ENCODE peak calls at places on chromosome 15, in nine cellular contexts. One of them, this sample, is unnamed.

GRCh38 chr15:97504031-97504430 is 456.5 kb upstream of the ARRDC4 start:
- DNase-seq in GM06990: no peak
- DNase-seq in cardiac fibroblast: peak; percentile 90
- DNase-seq in epithelial cell of esophagus: peak; percentile 92
- DNase-seq in A673: peak; percentile 80
- DNase-seq in transverse colon: no peak
- DNase-seq in tibial nerve: no peak
- DNase-seq in AG10803: no peak
- DNase-seq in psoas muscle: no peak
- DNase-seq in this sample: peak; percentile 80

GRCh38 chr15:39100106-39100505 is 480.8 kb upstream of the THBS1 start:
- DNase-seq in GM06990: no peak
- DNase-seq in cardiac fibroblast: no peak
- DNase-seq in epithelial cell of esophagus: no peak
- DNase-seq in A673: no peak
- DNase-seq in transverse colon: no peak
- DNase-seq in tibial nerve: no peak
- DNase-seq in AG10803: no peak
- DNase-seq in psoas muscle: no peak
- DNase-seq in this sample: no peak

GRCh38 chr15:85026304-85027032 is 44.8 kb downstream of the PDE8A start:
- DNase-seq in GM06990: no peak
- DNase-seq in cardiac fibroblast: peak; percentile 25
- DNase-seq in epithelial cell of esophagus: no peak
- DNase-seq in A673: no peak
- DNase-seq in transverse colon: no peak
- DNase-seq in tibial nerve: no peak
- DNase-seq in AG10803: peak; percentile 27
- DNase-seq in psoas muscle: no peak
- DNase-seq in this sample: no peak

GRCh38 chr15:48049736-48050135 is 71.1 kb upstream of the SLC24A5 start:
- DNase-seq in GM06990: no peak
- DNase-seq in cardiac fibroblast: no peak
- DNase-seq in epithelial cell of esophagus: peak; percentile 33
- DNase-seq in A673: no peak
- DNase-seq in transverse colon: no peak
- DNase-seq in tibial nerve: no peak
- DNase-seq in AG10803: no peak
- DNase-seq in psoas muscle: no peak
- DNase-seq in this sample: no peak

GRCh38 chr15:68650901-68651709 is 72.3 kb downstream of the CORO2B start:
- DNase-seq in GM06990: peak; percentile 29
- DNase-seq in cardiac fibroblast: no peak
- DNase-seq in epithelial cell of esophagus: peak; percentile 54
- DNase-seq in A673: peak; percentile 57
- DNase-seq in transverse colon: peak; percentile 72
- DNase-seq in tibial nerve: peak; percentile 31
- DNase-seq in AG10803: no peak
- DNase-seq in psoas muscle: peak; percentile 73
- DNase-seq in this sample: no peak

GRCh38 chr15:81327526-81327925 is 3.6 kb upstream of the STARD5 start:
- DNase-seq in GM06990: no peak
- DNase-seq in cardiac fibroblast: peak; percentile 90
- DNase-seq in epithelial cell of esophagus: no peak
- DNase-seq in A673: no peak
- DNase-seq in transverse colon: no peak
- DNase-seq in tibial nerve: no peak
- DNase-seq in AG10803: peak; percentile 87
- DNase-seq in psoas muscle: no peak
- DNase-seq in this sample: peak; percentile 91

GRCh38 chr15:25180606-25181289 is 226.0 kb downstream of the SNRPN start:
- DNase-seq in GM06990: no peak
- DNase-seq in cardiac fibroblast: no peak
- DNase-seq in epithelial cell of esophagus: no peak
- DNase-seq in A673: no peak
- DNase-seq in transverse colon: peak; percentile 1
- DNase-seq in tibial nerve: no peak
- DNase-seq in AG10803: no peak
- DNase-seq in psoas muscle: no peak
- DNase-seq in this sample: no peak

GRCh38 chr15:85485956-85486567 is 105.7 kb downstream of the AKAP13 start:
- DNase-seq in GM06990: peak; percentile 33
- DNase-seq in cardiac fibroblast: peak; percentile 88
- DNase-seq in epithelial cell of esophagus: peak; percentile 87
- DNase-seq in A673: peak; percentile 82
- DNase-seq in transverse colon: peak; percentile 59
- DNase-seq in tibial nerve: no peak
- DNase-seq in AG10803: peak; percentile 74
- DNase-seq in psoas muscle: no peak
- DNase-seq in this sample: peak; percentile 81

GRCh38 chr15:100919481-100920405 is 586 bp downstream of the LRRK1 start:
- DNase-seq in GM06990: peak; percentile 61
- DNase-seq in cardiac fibroblast: peak; percentile 32
- DNase-seq in epithelial cell of esophagus: peak; percentile 44
- DNase-seq in A673: peak; percentile 25
- DNase-seq in transverse colon: peak; percentile 39
- DNase-seq in tibial nerve: no peak
- DNase-seq in AG10803: peak; percentile 27
- DNase-seq in psoas muscle: no peak
- DNase-seq in this sample: peak; percentile 17

GRCh38 chr15:60916674-60917468 is 312.2 kb downstream of the RORA start:
- DNase-seq in GM06990: peak; percentile 63
- DNase-seq in cardiac fibroblast: peak; percentile 95
- DNase-seq in epithelial cell of esophagus: peak; percentile 77
- DNase-seq in A673: peak; percentile 84
- DNase-seq in transverse colon: peak; percentile 86
- DNase-seq in tibial nerve: peak; percentile 69
- DNase-seq in AG10803: peak; percentile 89
- DNase-seq in psoas muscle: peak; percentile 90
- DNase-seq in this sample: peak; percentile 89

GRCh38 chr15:37221671-37222207 is 121.4 kb upstream of the MEIS2 start:
- DNase-seq in GM06990: no peak
- DNase-seq in cardiac fibroblast: no peak
- DNase-seq in epithelial cell of esophagus: no peak
- DNase-seq in A673: no peak
- DNase-seq in transverse colon: no peak
- DNase-seq in tibial nerve: no peak
- DNase-seq in AG10803: no peak
- DNase-seq in psoas muscle: no peak
- DNase-seq in this sample: no peak

GRCh38 chr15:79644091-79644490 is 212.0 kb downstream of the MINAR1 start:
- DNase-seq in GM06990: no peak
- DNase-seq in cardiac fibroblast: peak; percentile 80
- DNase-seq in epithelial cell of esophagus: peak; percentile 52
- DNase-seq in A673: peak; percentile 14
- DNase-seq in transverse colon: no peak
- DNase-seq in tibial nerve: no peak
- DNase-seq in AG10803: peak; percentile 67
- DNase-seq in psoas muscle: no peak
- DNase-seq in this sample: peak; percentile 86

GRCh38 chr15:38072507-38073277 is 138.3 kb downstream of the TMCO5A start:
- DNase-seq in GM06990: peak; percentile 81
- DNase-seq in cardiac fibroblast: peak; percentile 86
- DNase-seq in epithelial cell of esophagus: peak; percentile 68
- DNase-seq in A673: peak; percentile 69
- DNase-seq in transverse colon: peak; percentile 74
- DNase-seq in tibial nerve: peak; percentile 46
- DNase-seq in AG10803: peak; percentile 77
- DNase-seq in psoas muscle: peak; percentile 81
- DNase-seq in this sample: peak; percentile 79

GRCh38 chr15:51403072-51403878 is 61.8 kb downstream of the GLDN start:
- DNase-seq in GM06990: no peak
- DNase-seq in cardiac fibroblast: peak; percentile 66
- DNase-seq in epithelial cell of esophagus: peak; percentile 50
- DNase-seq in A673: peak; percentile 62
- DNase-seq in transverse colon: no peak
- DNase-seq in tibial nerve: no peak
- DNase-seq in AG10803: peak; percentile 48
- DNase-seq in psoas muscle: no peak
- DNase-seq in this sample: peak; percentile 66

GRCh38 chr15:31377030-31377429 is 50.4 kb downstream of the KLF13 start:
- DNase-seq in GM06990: no peak
- DNase-seq in cardiac fibroblast: no peak
- DNase-seq in epithelial cell of esophagus: no peak
- DNase-seq in A673: no peak
- DNase-seq in transverse colon: peak; percentile 77
- DNase-seq in tibial nerve: no peak
- DNase-seq in AG10803: no peak
- DNase-seq in psoas muscle: no peak
- DNase-seq in this sample: no peak

GRCh38 chr15:50463423-50464358 is 39.5 kb downstream of the USP8 start:
- DNase-seq in GM06990: peak; percentile 43
- DNase-seq in cardiac fibroblast: peak; percentile 60
- DNase-seq in epithelial cell of esophagus: no peak
- DNase-seq in A673: no peak
- DNase-seq in transverse colon: no peak
- DNase-seq in tibial nerve: no peak
- DNase-seq in AG10803: peak; percentile 80
- DNase-seq in psoas muscle: no peak
- DNase-seq in this sample: peak; percentile 71

GRCh38 chr15:101804941-101805340 is 1.6 kb downstream of the OR4F6 start:
- DNase-seq in GM06990: no peak
- DNase-seq in cardiac fibroblast: no peak
- DNase-seq in epithelial cell of esophagus: no peak
- DNase-seq in A673: no peak
- DNase-seq in transverse colon: no peak
- DNase-seq in tibial nerve: no peak
- DNase-seq in AG10803: no peak
- DNase-seq in psoas muscle: no peak
- DNase-seq in this sample: no peak

GRCh38 chr15:55897560-55898336 is 95.7 kb downstream of the NEDD4 start:
- DNase-seq in GM06990: no peak
- DNase-seq in cardiac fibroblast: peak; percentile 77
- DNase-seq in epithelial cell of esophagus: peak; percentile 86
- DNase-seq in A673: peak; percentile 81
- DNase-seq in transverse colon: peak; percentile 47
- DNase-seq in tibial nerve: no peak
- DNase-seq in AG10803: peak; percentile 60
- DNase-seq in psoas muscle: peak; percentile 63
- DNase-seq in this sample: peak; percentile 62
- H3K4me3 ChIP-seq in GM06990: no peak overlapping the region
- H3K4me3 ChIP-seq in cardiac fibroblast: no peak overlapping the region
- H3K4me3 ChIP-seq in epithelial cell of esophagus: no peak overlapping the region
- H3K4me3 ChIP-seq in A673: no peak overlapping the region
- H3K4me3 ChIP-seq in transverse colon: no peak overlapping the region
- H3K4me3 ChIP-seq in tibial nerve: no peak overlapping the region
- H3K4me3 ChIP-seq in AG10803: no peak overlapping the region
- H3K4me3 ChIP-seq in psoas muscle: peak overlapping the region; percentile 63
- H3K4me3 ChIP-seq in this sample: no peak overlapping the region

DNA sequence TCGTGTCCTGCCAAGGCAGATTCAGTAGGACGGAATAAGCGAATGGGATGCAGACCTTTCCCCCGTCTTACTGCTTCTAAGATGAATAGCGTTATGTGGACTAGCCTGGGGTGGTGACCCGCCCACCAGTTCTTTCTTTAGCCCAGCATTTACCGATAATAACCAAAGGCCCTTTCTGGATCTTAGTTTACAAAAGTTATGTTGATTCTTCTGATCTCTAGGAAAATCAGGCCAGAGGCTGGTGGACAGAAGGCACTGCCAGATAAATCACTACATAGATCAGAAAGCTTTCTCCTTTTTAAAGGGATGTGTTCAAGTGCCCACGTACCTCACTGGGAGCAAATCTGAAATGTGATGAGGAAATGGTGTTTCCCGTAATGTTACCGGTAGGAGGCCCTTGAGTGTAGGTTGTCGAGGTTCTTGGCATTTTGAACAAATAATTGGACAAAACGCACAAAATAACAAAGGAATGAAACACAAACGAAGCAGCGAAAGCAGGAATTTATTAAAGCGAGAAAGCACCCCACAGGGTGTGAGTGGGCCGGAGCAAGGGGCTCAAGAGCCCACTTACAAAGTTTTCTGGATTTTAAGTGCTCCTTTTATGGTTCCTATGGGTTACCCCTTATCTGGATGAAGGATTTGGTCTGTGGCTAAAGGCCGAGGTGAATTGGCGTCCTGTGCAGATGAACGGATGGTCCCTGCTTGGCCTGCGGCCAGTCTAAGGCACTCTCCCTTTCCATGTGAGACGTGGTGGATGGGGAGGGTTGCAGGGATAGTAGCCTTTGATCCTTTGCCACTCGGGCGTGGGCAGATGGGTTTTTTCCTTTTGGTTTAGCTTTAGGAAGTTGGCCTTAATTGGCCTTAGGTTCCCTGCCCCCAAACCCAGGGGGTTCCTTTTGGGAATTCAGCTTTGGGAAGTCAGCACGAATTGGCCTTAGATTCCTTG is 977 bp downstream of the SNX1 start:
- DNase-seq in GM06990: no peak
- DNase-seq in cardiac fibroblast: peak; percentile 49
- DNase-seq in epithelial cell of esophagus: peak; percentile 58
- DNase-seq in A673: peak; percentile 30
- DNase-seq in transverse colon: no peak
- DNase-seq in tibial nerve: no peak
- DNase-seq in AG10803: peak; percentile 30
- DNase-seq in psoas muscle: no peak
- DNase-seq in this sample: peak; percentile 43
- TF ChIP-seq CTCF in GM06990: no peak
- TF ChIP-seq CTCF in cardiac fibroblast: peak; percentile 14
- TF ChIP-seq CTCF in epithelial cell of esophagus: peak; percentile 38
- TF ChIP-seq CTCF in A673: peak; percentile 15
- TF ChIP-seq CTCF in transverse colon: no peak
- TF ChIP-seq CTCF in tibial nerve: no peak
- TF ChIP-seq CTCF in AG10803: peak; percentile 39
- TF ChIP-seq CTCF in psoas muscle: no peak
- TF ChIP-seq CTCF in this sample: peak; percentile 28

DNA sequence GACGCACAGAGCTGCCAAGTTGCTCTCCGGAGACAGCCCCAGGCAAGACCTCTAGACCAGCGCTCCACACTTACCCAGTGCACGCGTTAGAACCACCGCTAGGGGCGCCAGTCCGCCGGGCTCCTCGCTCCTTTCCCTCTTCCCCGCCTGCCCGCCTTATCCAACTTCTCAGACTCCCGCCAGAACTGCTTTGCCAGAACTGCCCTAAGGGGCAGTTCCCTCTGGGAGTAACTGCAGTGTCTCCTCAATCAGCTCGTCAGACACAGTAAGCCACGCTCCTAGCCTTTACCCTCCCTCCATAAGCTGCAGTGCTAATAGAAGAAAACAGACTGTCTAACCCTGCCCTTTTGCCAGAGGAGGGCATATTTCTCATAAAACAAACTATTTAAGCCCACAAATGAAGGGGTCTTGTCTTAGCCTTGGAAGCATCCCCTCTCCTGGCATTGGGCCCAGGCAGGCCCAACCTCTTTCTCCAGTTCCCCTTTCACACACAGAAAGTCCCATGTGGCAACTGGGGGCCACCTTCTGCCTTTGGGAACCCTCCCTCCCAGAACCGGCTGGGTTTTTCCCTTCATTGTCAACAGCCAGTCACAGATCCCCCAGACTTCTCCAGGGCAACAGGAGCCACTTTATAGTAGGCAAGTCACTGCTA is 3.7 kb downstream of the BMF start:
- DNase-seq in GM06990: peak; percentile 79
- DNase-seq in cardiac fibroblast: peak; percentile 85
- DNase-seq in epithelial cell of esophagus: peak; percentile 80
- DNase-seq in A673: peak; percentile 94
- DNase-seq in transverse colon: peak; percentile 93
- DNase-seq in tibial nerve: peak; percentile 85
- DNase-seq in AG10803: peak; percentile 73
- DNase-seq in psoas muscle: peak; percentile 95
- DNase-seq in this sample: peak; percentile 78
- H3K4me3 ChIP-seq in GM06990: peak overlapping the region; percentile 38
- H3K4me3 ChIP-seq in cardiac fibroblast: no peak overlapping the region
- H3K4me3 ChIP-seq in epithelial cell of esophagus: no peak overlapping the region
- H3K4me3 ChIP-seq in A673: no peak overlapping the region
- H3K4me3 ChIP-seq in transverse colon: no peak overlapping the region
- H3K4me3 ChIP-seq in tibial nerve: peak overlapping the region; percentile 2
- H3K4me3 ChIP-seq in AG10803: no peak overlapping the region
- H3K4me3 ChIP-seq in psoas muscle: peak overlapping the region; percentile 39
- H3K4me3 ChIP-seq in this sample: no peak overlapping the region

GRCh38 chr15:77568014-77568959 is 64.4 kb downstream of the LINGO1 start:
- DNase-seq in GM06990: no peak
- DNase-seq in cardiac fibroblast: no peak
- DNase-seq in epithelial cell of esophagus: no peak
- DNase-seq in A673: no peak
- DNase-seq in transverse colon: no peak
- DNase-seq in tibial nerve: no peak
- DNase-seq in AG10803: no peak
- DNase-seq in psoas muscle: no peak
- DNase-seq in this sample: no peak
- TF ChIP-seq CTCF in GM06990: no peak
- TF ChIP-seq CTCF in cardiac fibroblast: no peak
- TF ChIP-seq CTCF in epithelial cell of esophagus: no peak
- TF ChIP-seq CTCF in A673: no peak
- TF ChIP-seq CTCF in transverse colon: no peak
- TF ChIP-seq CTCF in tibial nerve: no peak
- TF ChIP-seq CTCF in AG10803: no peak
- TF ChIP-seq CTCF in psoas muscle: no peak
- TF ChIP-seq CTCF in this sample: no peak